ENCODE peak calls at places on chromosomes 6 and 20, in ten cellular contexts. One of them, this sample, is unnamed.

GRCh38 chr6:114080891-114081510 is 110.1 kb upstream of the HDAC2 start:
- DNase-seq in left cardiac atrium: no peak
- DNase-seq in neural progenitor cell: no peak
- DNase-seq in A172: no peak
- DNase-seq in transverse colon: no peak
- DNase-seq in RPMI7951: no peak
- DNase-seq in hypothalamus: no peak
- DNase-seq in endothelial cell of umbilical vein: no peak
- DNase-seq in cerebellum: no peak
- DNase-seq in activated T-cell treated with anti-CD3 and anti-CD28 coated beads, Interleukin-2, amount 50 U/mL, for 72 hours: no peak
- DNase-seq in this sample: no peak

GRCh38 chr6:89082439-89082838 is 1.9 kb downstream of the PNRC1 start:
- DNase-seq in A172: peak; percentile 9
- DNase-seq in cerebellum: no peak
- DNase-seq in endothelial cell of umbilical vein: peak; percentile 41
- DNase-seq in hypothalamus: no peak
- DNase-seq in neural progenitor cell: no peak
- DNase-seq in activated T-cell treated with anti-CD3 and anti-CD28 coated beads, Interleukin-2, amount 50 U/mL, for 72 hours: peak; percentile 19
- DNase-seq in left cardiac atrium: no peak
- DNase-seq in transverse colon: no peak
- DNase-seq in RPMI7951: no peak
- DNase-seq in this sample: peak; percentile 27

GRCh38 chr20:35311409-35311808 is 19.2 kb upstream of the FAM83C start:
- DNase-seq in activated T-cell treated with anti-CD3 and anti-CD28 coated beads, Interleukin-2, amount 50 U/mL, for 72 hours: peak; percentile 87
- DNase-seq in cerebellum: no peak
- DNase-seq in A172: peak; percentile 96
- DNase-seq in RPMI7951: peak; percentile 72
- DNase-seq in hypothalamus: no peak
- DNase-seq in endothelial cell of umbilical vein: no peak
- DNase-seq in left cardiac atrium: no peak
- DNase-seq in transverse colon: peak; percentile 55
- DNase-seq in neural progenitor cell: no peak
- DNase-seq in this sample: no peak

GRCh38 chr20:38870733-38871559 is 55.3 kb upstream of the FAM83D start:
- DNase-seq in activated T-cell treated with anti-CD3 and anti-CD28 coated beads, Interleukin-2, amount 50 U/mL, for 72 hours: peak; percentile 56
- DNase-seq in neural progenitor cell: no peak
- DNase-seq in left cardiac atrium: no peak
- DNase-seq in transverse colon: peak; percentile 87
- DNase-seq in hypothalamus: no peak
- DNase-seq in RPMI7951: peak; percentile 32
- DNase-seq in cerebellum: no peak
- DNase-seq in A172: peak; percentile 73
- DNase-seq in endothelial cell of umbilical vein: peak; percentile 44
- DNase-seq in this sample: no peak

GRCh38 chr6:151136141-151136755 is 103.5 kb upstream of the AKAP12 start:
- DNase-seq in RPMI7951: no peak
- DNase-seq in A172: no peak
- DNase-seq in endothelial cell of umbilical vein: no peak
- DNase-seq in transverse colon: no peak
- DNase-seq in cerebellum: no peak
- DNase-seq in left cardiac atrium: no peak
- DNase-seq in activated T-cell treated with anti-CD3 and anti-CD28 coated beads, Interleukin-2, amount 50 U/mL, for 72 hours: no peak
- DNase-seq in hypothalamus: no peak
- DNase-seq in neural progenitor cell: peak; percentile 69
- DNase-seq in this sample: no peak

GRCh38 chr20:10987651-10988383 is 314.0 kb upstream of the JAG1 start:
- DNase-seq in neural progenitor cell: no peak
- DNase-seq in cerebellum: no peak
- DNase-seq in transverse colon: no peak
- DNase-seq in left cardiac atrium: no peak
- DNase-seq in hypothalamus: no peak
- DNase-seq in endothelial cell of umbilical vein: no peak
- DNase-seq in A172: no peak
- DNase-seq in RPMI7951: no peak
- DNase-seq in activated T-cell treated with anti-CD3 and anti-CD28 coated beads, Interleukin-2, amount 50 U/mL, for 72 hours: no peak
- DNase-seq in this sample: no peak

GRCh38 chr6:163036251-163036650 is 308.5 kb downstream of the PACRG start:
- DNase-seq in neural progenitor cell: no peak
- DNase-seq in left cardiac atrium: no peak
- DNase-seq in RPMI7951: peak; percentile 24
- DNase-seq in A172: no peak
- DNase-seq in cerebellum: no peak
- DNase-seq in activated T-cell treated with anti-CD3 and anti-CD28 coated beads, Interleukin-2, amount 50 U/mL, for 72 hours: no peak
- DNase-seq in transverse colon: no peak
- DNase-seq in endothelial cell of umbilical vein: no peak
- DNase-seq in hypothalamus: no peak
- DNase-seq in this sample: no peak

GRCh38 chr20:25220810-25221591 is 25.5 kb downstream of the ENTPD6 start:
- DNase-seq in neural progenitor cell: no peak
- DNase-seq in left cardiac atrium: peak; percentile 56
- DNase-seq in A172: no peak
- DNase-seq in cerebellum: peak; percentile 84
- DNase-seq in transverse colon: peak; percentile 83
- DNase-seq in RPMI7951: no peak
- DNase-seq in activated T-cell treated with anti-CD3 and anti-CD28 coated beads, Interleukin-2, amount 50 U/mL, for 72 hours: no peak
- DNase-seq in hypothalamus: no peak
- DNase-seq in endothelial cell of umbilical vein: no peak
- DNase-seq in this sample: no peak

GRCh38 chr20:61535091-61535490 is 283.0 kb downstream of the CDH4 start:
- DNase-seq in transverse colon: no peak
- DNase-seq in activated T-cell treated with anti-CD3 and anti-CD28 coated beads, Interleukin-2, amount 50 U/mL, for 72 hours: no peak
- DNase-seq in endothelial cell of umbilical vein: no peak
- DNase-seq in RPMI7951: no peak
- DNase-seq in cerebellum: no peak
- DNase-seq in A172: no peak
- DNase-seq in left cardiac atrium: no peak
- DNase-seq in hypothalamus: no peak
- DNase-seq in neural progenitor cell: no peak
- DNase-seq in this sample: no peak

GRCh38 chr6:29726795-29727194 is 3.6 kb downstream of the HLA-F start:
- DNase-seq in RPMI7951: no peak
- DNase-seq in neural progenitor cell: no peak
- DNase-seq in hypothalamus: no peak
- DNase-seq in transverse colon: no peak
- DNase-seq in endothelial cell of umbilical vein: no peak
- DNase-seq in left cardiac atrium: no peak
- DNase-seq in A172: no peak
- DNase-seq in cerebellum: no peak
- DNase-seq in activated T-cell treated with anti-CD3 and anti-CD28 coated beads, Interleukin-2, amount 50 U/mL, for 72 hours: no peak
- DNase-seq in this sample: no peak

GRCh38 chr6:33856655-33857054 is 52.9 kb upstream of the MLN start:
- DNase-seq in neural progenitor cell: no peak
- DNase-seq in A172: no peak
- DNase-seq in hypothalamus: no peak
- DNase-seq in cerebellum: no peak
- DNase-seq in transverse colon: peak; percentile 23
- DNase-seq in activated T-cell treated with anti-CD3 and anti-CD28 coated beads, Interleukin-2, amount 50 U/mL, for 72 hours: peak; percentile 87
- DNase-seq in left cardiac atrium: no peak
- DNase-seq in endothelial cell of umbilical vein: no peak
- DNase-seq in RPMI7951: peak; percentile 70
- DNase-seq in this sample: no peak

GRCh38 chr6:80605165-80605989 is 498.9 kb downstream of the BCKDHB start:
- DNase-seq in hypothalamus: no peak
- DNase-seq in RPMI7951: peak; percentile 51
- DNase-seq in left cardiac atrium: no peak
- DNase-seq in endothelial cell of umbilical vein: peak; percentile 60
- DNase-seq in neural progenitor cell: peak; percentile 55
- DNase-seq in transverse colon: no peak
- DNase-seq in cerebellum: no peak
- DNase-seq in activated T-cell treated with anti-CD3 and anti-CD28 coated beads, Interleukin-2, amount 50 U/mL, for 72 hours: peak; percentile 2
- DNase-seq in A172: peak; percentile 51
- DNase-seq in this sample: no peak

GRCh38 chr6:141988954-141989705 is 143.6 kb upstream of the GJE1 start:
- DNase-seq in A172: peak; percentile 76
- DNase-seq in cerebellum: no peak
- DNase-seq in hypothalamus: no peak
- DNase-seq in neural progenitor cell: peak; percentile 79
- DNase-seq in transverse colon: no peak
- DNase-seq in RPMI7951: peak; percentile 73
- DNase-seq in left cardiac atrium: no peak
- DNase-seq in activated T-cell treated with anti-CD3 and anti-CD28 coated beads, Interleukin-2, amount 50 U/mL, for 72 hours: peak; percentile 35
- DNase-seq in endothelial cell of umbilical vein: peak; percentile 71
- DNase-seq in this sample: peak; percentile 25

GRCh38 chr20:2871111-2871465 is 2.2 kb upstream of the PTPRA start:
- DNase-seq in cerebellum: no peak
- DNase-seq in activated T-cell treated with anti-CD3 and anti-CD28 coated beads, Interleukin-2, amount 50 U/mL, for 72 hours: no peak
- DNase-seq in transverse colon: no peak
- DNase-seq in hypothalamus: no peak
- DNase-seq in endothelial cell of umbilical vein: peak; percentile 25
- DNase-seq in A172: no peak
- DNase-seq in left cardiac atrium: no peak
- DNase-seq in RPMI7951: peak; percentile 42
- DNase-seq in neural progenitor cell: no peak
- DNase-seq in this sample: no peak

GRCh38 chr6:25660512-25660911 is 8.5 kb downstream of the SCGN start:
- DNase-seq in hypothalamus: no peak
- DNase-seq in RPMI7951: peak; percentile 83
- DNase-seq in A172: peak; percentile 69
- DNase-seq in neural progenitor cell: no peak
- DNase-seq in endothelial cell of umbilical vein: peak; percentile 8
- DNase-seq in transverse colon: no peak
- DNase-seq in left cardiac atrium: no peak
- DNase-seq in activated T-cell treated with anti-CD3 and anti-CD28 coated beads, Interleukin-2, amount 50 U/mL, for 72 hours: peak; percentile 48
- DNase-seq in cerebellum: no peak
- DNase-seq in this sample: no peak

GRCh38 chr6:43584892-43585570 is 9.0 kb downstream of the POLH start:
- DNase-seq in RPMI7951: no peak
- DNase-seq in endothelial cell of umbilical vein: no peak
- DNase-seq in hypothalamus: no peak
- DNase-seq in neural progenitor cell: no peak
- DNase-seq in cerebellum: no peak
- DNase-seq in activated T-cell treated with anti-CD3 and anti-CD28 coated beads, Interleukin-2, amount 50 U/mL, for 72 hours: no peak
- DNase-seq in transverse colon: no peak
- DNase-seq in A172: peak; percentile 75
- DNase-seq in left cardiac atrium: no peak
- DNase-seq in this sample: no peak

GRCh38 chr6:85419046-85419759 is 30.7 kb upstream of the NT5E start:
- DNase-seq in neural progenitor cell: no peak
- DNase-seq in left cardiac atrium: no peak
- DNase-seq in cerebellum: no peak
- DNase-seq in transverse colon: no peak
- DNase-seq in A172: no peak
- DNase-seq in hypothalamus: no peak
- DNase-seq in activated T-cell treated with anti-CD3 and anti-CD28 coated beads, Interleukin-2, amount 50 U/mL, for 72 hours: no peak
- DNase-seq in endothelial cell of umbilical vein: peak; percentile 44
- DNase-seq in RPMI7951: peak; percentile 20
- DNase-seq in this sample: peak; percentile 30

GRCh38 chr20:31860431-31861345 is 9.6 kb downstream of the DUSP15 start:
- DNase-seq in left cardiac atrium: no peak
- DNase-seq in transverse colon: peak; percentile 20
- DNase-seq in RPMI7951: peak; percentile 46
- DNase-seq in A172: no peak
- DNase-seq in hypothalamus: no peak
- DNase-seq in cerebellum: no peak
- DNase-seq in endothelial cell of umbilical vein: no peak
- DNase-seq in neural progenitor cell: peak; percentile 87
- DNase-seq in activated T-cell treated with anti-CD3 and anti-CD28 coated beads, Interleukin-2, amount 50 U/mL, for 72 hours: no peak
- DNase-seq in this sample: no peak

GRCh38 chr6:154403803-154404202 is 47.2 kb upstream of the IPCEF1 start:
- DNase-seq in neural progenitor cell: no peak
- DNase-seq in endothelial cell of umbilical vein: no peak
- DNase-seq in activated T-cell treated with anti-CD3 and anti-CD28 coated beads, Interleukin-2, amount 50 U/mL, for 72 hours: peak; percentile 26
- DNase-seq in cerebellum: no peak
- DNase-seq in left cardiac atrium: peak; percentile 31
- DNase-seq in transverse colon: peak; percentile 19
- DNase-seq in RPMI7951: peak; percentile 84
- DNase-seq in A172: peak; percentile 66
- DNase-seq in hypothalamus: no peak
- DNase-seq in this sample: no peak

This sample was measured in GM20000.